ENCODE peak calls at places on chromosomes 12 and 14, in seven cellular contexts. One of them, this sample, is unnamed.

GRCh38 chr12:72144553-72144952 is 127.6 kb upstream of the TRHDE start:
- DNase-seq in fibroblast of lung: no peak
- DNase-seq in nephron progenitor cell: no peak
- DNase-seq in fibroblast of mammary gland: no peak
- DNase-seq in neural crest cell: no peak
- DNase-seq in cardiac muscle cell: no peak
- DNase-seq in left ventricle myocardium inferior: no peak
- DNase-seq in this sample: no peak

GRCh38 chr14:79809849-79810612 is 401.3 kb downstream of the DIO2 start:
- DNase-seq in left ventricle myocardium inferior: no peak
- DNase-seq in nephron progenitor cell: no peak
- DNase-seq in fibroblast of mammary gland: peak
- DNase-seq in neural crest cell: no peak
- DNase-seq in cardiac muscle cell: no peak
- DNase-seq in fibroblast of lung: peak
- DNase-seq in this sample: no peak

GRCh38 chr12:34403706-34404376 is 381.5 kb downstream of the ALG10 start:
- DNase-seq in left ventricle myocardium inferior: peak
- DNase-seq in nephron progenitor cell: no peak
- DNase-seq in neural crest cell: no peak
- DNase-seq in cardiac muscle cell: no peak
- DNase-seq in fibroblast of lung: no peak
- DNase-seq in fibroblast of mammary gland: no peak
- DNase-seq in this sample: peak

GRCh38 chr12:57160741-57161140 is 13.3 kb upstream of the LRP1-AS start:
- DNase-seq in nephron progenitor cell: no peak
- DNase-seq in fibroblast of lung: no peak
- DNase-seq in fibroblast of mammary gland: no peak
- DNase-seq in left ventricle myocardium inferior: no peak
- DNase-seq in neural crest cell: no peak
- DNase-seq in cardiac muscle cell: no peak
- DNase-seq in this sample: no peak

GRCh38 chr14:93056840-93057585 is 58.7 kb downstream of the ITPK1 start:
- DNase-seq in left ventricle myocardium inferior: no peak
- DNase-seq in nephron progenitor cell: no peak
- DNase-seq in fibroblast of lung: no peak
- DNase-seq in fibroblast of mammary gland: no peak
- DNase-seq in cardiac muscle cell: no peak
- DNase-seq in neural crest cell: no peak
- DNase-seq in this sample: no peak

GRCh38 chr14:76772300-76773187 is 11.3 kb downstream of the VASH1 start:
- DNase-seq in cardiac muscle cell: peak
- DNase-seq in fibroblast of lung: peak
- DNase-seq in fibroblast of mammary gland: peak
- DNase-seq in left ventricle myocardium inferior: peak
- DNase-seq in nephron progenitor cell: peak
- DNase-seq in neural crest cell: peak
- DNase-seq in this sample: no peak

GRCh38 chr14:29637406-29637805 is 290.2 kb downstream of the PRKD1 start:
- DNase-seq in fibroblast of mammary gland: peak
- DNase-seq in nephron progenitor cell: no peak
- DNase-seq in cardiac muscle cell: no peak
- DNase-seq in neural crest cell: no peak
- DNase-seq in fibroblast of lung: peak
- DNase-seq in left ventricle myocardium inferior: peak
- DNase-seq in this sample: no peak

GRCh38 chr12:111838353-111838752 is 3.7 kb upstream of the MAPKAPK5 start:
- DNase-seq in cardiac muscle cell: no peak
- DNase-seq in fibroblast of lung: no peak
- DNase-seq in nephron progenitor cell: no peak
- DNase-seq in left ventricle myocardium inferior: no peak
- DNase-seq in fibroblast of mammary gland: no peak
- DNase-seq in neural crest cell: no peak
- DNase-seq in this sample: no peak

GRCh38 chr12:9380650-9381049 is 172.5 kb upstream of the PZP start:
- DNase-seq in left ventricle myocardium inferior: no peak
- DNase-seq in fibroblast of lung: no peak
- DNase-seq in neural crest cell: no peak
- DNase-seq in fibroblast of mammary gland: no peak
- DNase-seq in cardiac muscle cell: no peak
- DNase-seq in nephron progenitor cell: no peak
- DNase-seq in this sample: no peak

GRCh38 chr12:9379023-9379742 is 171.0 kb upstream of the PZP start:
- DNase-seq in nephron progenitor cell: no peak
- DNase-seq in neural crest cell: no peak
- DNase-seq in left ventricle myocardium inferior: no peak
- DNase-seq in cardiac muscle cell: no peak
- DNase-seq in fibroblast of lung: no peak
- DNase-seq in fibroblast of mammary gland: no peak
- DNase-seq in this sample: no peak

GRCh38 chr12:9383585-9383984 is 175.4 kb upstream of the PZP start:
- DNase-seq in neural crest cell: no peak
- DNase-seq in fibroblast of mammary gland: no peak
- DNase-seq in fibroblast of lung: no peak
- DNase-seq in nephron progenitor cell: no peak
- DNase-seq in left ventricle myocardium inferior: no peak
- DNase-seq in cardiac muscle cell: no peak
- DNase-seq in this sample: no peak

GRCh38 chr12:9381619-9382018 is 173.4 kb upstream of the PZP start:
- DNase-seq in nephron progenitor cell: no peak
- DNase-seq in neural crest cell: no peak
- DNase-seq in cardiac muscle cell: no peak
- DNase-seq in left ventricle myocardium inferior: no peak
- DNase-seq in fibroblast of lung: no peak
- DNase-seq in fibroblast of mammary gland: no peak
- DNase-seq in this sample: no peak

DNA sequence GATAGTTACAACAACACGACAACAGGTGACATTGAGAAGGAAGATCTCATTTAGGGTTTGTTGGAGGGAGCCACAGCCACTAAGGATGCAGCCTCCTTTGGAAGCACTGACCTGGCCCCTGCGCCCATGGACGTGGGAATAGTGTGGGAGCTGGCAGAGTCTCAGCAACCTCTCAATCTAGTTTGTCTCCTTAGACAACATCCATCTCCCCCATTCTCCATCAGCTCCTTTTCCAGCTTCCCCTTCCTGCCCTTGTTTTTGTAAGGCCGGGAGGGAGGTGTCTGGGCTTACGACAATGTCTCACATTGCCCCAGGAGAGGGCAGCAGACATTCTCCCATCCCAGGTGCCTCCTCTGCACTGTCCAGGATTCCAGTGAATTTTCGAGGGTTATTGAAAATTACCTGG is 170.2 kb upstream of the PZP start:
- DNase-seq in left ventricle myocardium inferior: no peak
- DNase-seq in fibroblast of lung: no peak
- DNase-seq in neural crest cell: no peak
- DNase-seq in cardiac muscle cell: no peak
- DNase-seq in nephron progenitor cell: peak
- DNase-seq in fibroblast of mammary gland: no peak
- DNase-seq in this sample: no peak
- TF ChIP-seq CTCF in left ventricle myocardium inferior: peak
- TF ChIP-seq CTCF in fibroblast of lung: peak
- TF ChIP-seq CTCF in neural crest cell: peak
- TF ChIP-seq CTCF in cardiac muscle cell: peak
- TF ChIP-seq CTCF in nephron progenitor cell: peak
- TF ChIP-seq CTCF in fibroblast of mammary gland: peak
- TF ChIP-seq CTCF in this sample: no peak

GRCh38 chr12:98232753-98233385 is 282.5 kb upstream of the TMPO start:
- DNase-seq in fibroblast of mammary gland: no peak
- DNase-seq in neural crest cell: no peak
- DNase-seq in nephron progenitor cell: no peak
- DNase-seq in fibroblast of lung: peak
- DNase-seq in left ventricle myocardium inferior: no peak
- DNase-seq in cardiac muscle cell: no peak
- DNase-seq in this sample: no peak

GRCh38 chr12:98224584-98225221 is 290.7 kb upstream of the TMPO start:
- DNase-seq in cardiac muscle cell: no peak
- DNase-seq in fibroblast of mammary gland: no peak
- DNase-seq in fibroblast of lung: no peak
- DNase-seq in left ventricle myocardium inferior: no peak
- DNase-seq in neural crest cell: no peak
- DNase-seq in nephron progenitor cell: no peak
- DNase-seq in this sample: no peak

GRCh38 chr12:98229539-98229921 is 285.9 kb upstream of the TMPO start:
- DNase-seq in left ventricle myocardium inferior: no peak
- DNase-seq in fibroblast of mammary gland: no peak
- DNase-seq in nephron progenitor cell: no peak
- DNase-seq in neural crest cell: no peak
- DNase-seq in cardiac muscle cell: no peak
- DNase-seq in fibroblast of lung: no peak
- DNase-seq in this sample: no peak

GRCh38 chr12:98228619-98229538 is 286.5 kb upstream of the TMPO start:
- DNase-seq in nephron progenitor cell: no peak
- DNase-seq in fibroblast of lung: no peak
- DNase-seq in fibroblast of mammary gland: no peak
- DNase-seq in cardiac muscle cell: no peak
- DNase-seq in left ventricle myocardium inferior: no peak
- DNase-seq in neural crest cell: no peak
- DNase-seq in this sample: no peak

DNA sequence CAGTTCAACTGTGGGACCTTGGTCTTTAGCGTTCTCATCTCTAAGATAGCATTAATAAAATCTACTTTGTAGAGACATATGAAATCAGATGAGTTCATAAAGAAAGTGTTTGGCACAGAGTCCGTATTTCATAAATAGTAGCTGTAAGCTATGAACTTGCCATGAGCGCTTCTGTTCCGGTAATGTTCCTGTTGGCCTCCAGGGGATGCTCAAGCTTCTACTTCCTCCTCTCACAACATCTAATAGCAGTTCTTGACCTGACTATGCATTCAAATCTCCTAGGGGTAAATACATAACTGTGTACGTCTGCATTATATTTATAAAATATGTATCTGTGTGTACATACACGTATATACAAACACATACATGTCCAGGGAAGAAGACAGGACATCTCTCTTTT is 288.2 kb upstream of the TMPO start:
- DNase-seq in left ventricle myocardium inferior: no peak
- DNase-seq in fibroblast of lung: no peak
- DNase-seq in cardiac muscle cell: peak
- DNase-seq in fibroblast of mammary gland: peak
- DNase-seq in neural crest cell: no peak
- DNase-seq in nephron progenitor cell: no peak
- DNase-seq in this sample: no peak
- TF ChIP-seq CTCF in left ventricle myocardium inferior: no peak
- TF ChIP-seq CTCF in fibroblast of lung: peak
- TF ChIP-seq CTCF in cardiac muscle cell: peak
- TF ChIP-seq CTCF in fibroblast of mammary gland: peak
- TF ChIP-seq CTCF in neural crest cell: peak
- TF ChIP-seq CTCF in nephron progenitor cell: peak
- TF ChIP-seq CTCF in this sample: peak

GRCh38 chr14:34111933-34112332 is 161.1 kb upstream of the EGLN3 start:
- DNase-seq in left ventricle myocardium inferior: no peak
- DNase-seq in neural crest cell: no peak
- DNase-seq in fibroblast of lung: no peak
- DNase-seq in fibroblast of mammary gland: no peak
- DNase-seq in cardiac muscle cell: no peak
- DNase-seq in nephron progenitor cell: no peak
- DNase-seq in this sample: no peak
- TF ChIP-seq CTCF in left ventricle myocardium inferior: no peak
- TF ChIP-seq CTCF in neural crest cell: no peak
- TF ChIP-seq CTCF in fibroblast of lung: no peak
- TF ChIP-seq CTCF in fibroblast of mammary gland: peak
- TF ChIP-seq CTCF in cardiac muscle cell: no peak
- TF ChIP-seq CTCF in nephron progenitor cell: no peak
- TF ChIP-seq CTCF in this sample: no peak

GRCh38 chr12:3045494-3045893 is 31.7 kb upstream of the TSPAN9 start:
- DNase-seq in neural crest cell: no peak
- DNase-seq in fibroblast of mammary gland: no peak
- DNase-seq in left ventricle myocardium inferior: no peak
- DNase-seq in fibroblast of lung: no peak
- DNase-seq in nephron progenitor cell: no peak
- DNase-seq in cardiac muscle cell: no peak
- DNase-seq in this sample: no peak

GRCh38 chr12:3047961-3048360 is 29.2 kb upstream of the TSPAN9 start:
- DNase-seq in fibroblast of mammary gland: no peak
- DNase-seq in nephron progenitor cell: peak
- DNase-seq in neural crest cell: no peak
- DNase-seq in left ventricle myocardium inferior: peak
- DNase-seq in fibroblast of lung: no peak
- DNase-seq in cardiac muscle cell: no peak
- DNase-seq in this sample: no peak

GRCh38 chr12:3046441-3047200 is 30.6 kb upstream of the TSPAN9 start:
- DNase-seq in fibroblast of mammary gland: peak
- DNase-seq in neural crest cell: no peak
- DNase-seq in nephron progenitor cell: no peak
- DNase-seq in left ventricle myocardium inferior: peak
- DNase-seq in fibroblast of lung: peak
- DNase-seq in cardiac muscle cell: peak
- DNase-seq in this sample: no peak

GRCh38 chr12:3044141-3044630 is 33.0 kb upstream of the TSPAN9 start:
- DNase-seq in fibroblast of lung: no peak
- DNase-seq in nephron progenitor cell: no peak
- DNase-seq in left ventricle myocardium inferior: no peak
- DNase-seq in cardiac muscle cell: no peak
- DNase-seq in fibroblast of mammary gland: no peak
- DNase-seq in neural crest cell: no peak
- DNase-seq in this sample: no peak

DNA sequence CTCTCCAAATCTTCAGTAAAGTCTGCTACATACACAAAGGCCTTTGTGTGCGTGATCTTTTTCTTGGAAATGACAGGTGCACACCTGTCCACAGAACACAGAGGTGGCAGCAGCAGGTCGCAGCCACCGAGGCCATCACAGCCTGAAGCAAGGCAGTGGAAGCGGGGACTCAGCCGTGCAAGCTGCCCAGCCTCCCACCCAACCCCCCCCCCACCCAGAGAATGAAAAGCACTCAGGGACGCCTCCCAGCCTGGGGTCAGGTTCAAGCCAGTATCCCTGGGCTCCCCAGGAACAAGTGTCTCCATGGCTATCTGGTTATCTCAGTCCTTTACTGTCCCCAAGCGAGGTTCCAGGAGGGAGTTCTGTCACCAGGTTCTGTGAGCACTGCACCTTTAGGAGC is 31.2 kb upstream of the TSPAN9 start:
- DNase-seq in cardiac muscle cell: no peak
- DNase-seq in left ventricle myocardium inferior: no peak
- DNase-seq in fibroblast of mammary gland: no peak
- DNase-seq in nephron progenitor cell: no peak
- DNase-seq in neural crest cell: no peak
- DNase-seq in fibroblast of lung: no peak
- DNase-seq in this sample: no peak
- TF ChIP-seq CTCF in cardiac muscle cell: no peak
- TF ChIP-seq CTCF in left ventricle myocardium inferior: no peak
- TF ChIP-seq CTCF in fibroblast of mammary gland: no peak
- TF ChIP-seq CTCF in nephron progenitor cell: no peak
- TF ChIP-seq CTCF in neural crest cell: no peak
- TF ChIP-seq CTCF in fibroblast of lung: no peak
- TF ChIP-seq CTCF in this sample: no peak